ENCODE peak calls at places on chromosomes 5 and 9, in six cellular contexts. J, D, V, T, G and N are unnamed samples.
A peak's percentile ranks its signal among the peaks of the same experiment; 100 is the strongest.

GRCh38 chr5:84272776-84273516 is 111.7 kb downstream of the EDIL3 start:
- DNase-seq in J (no peak), D (no peak), V (no peak), T (no peak), G (peak; percentile 39), N (peak; percentile 14)

GRCh38 chr5:148224131-148224742 is 14.1 kb upstream of the MARCOL start:
- DNase-seq in J (peak; percentile 36), D (no peak), V (no peak), T (no peak), G (no peak), N (no peak)

GRCh38 chr5:78886650-78887230 is 98.4 kb downstream of the ARSB start:
- DNase-seq in J (no peak), D (no peak), V (no peak), T (no peak), G (peak; percentile 46), N (peak; percentile 44)

GRCh38 chr5:59042201-59042600 is 459.3 kb downstream of the RAB3C start:
- DNase-seq in J (peak; percentile 68), D (no peak), V (peak; percentile 89), T (no peak), G (peak; percentile 77), N (peak; percentile 63)

GRCh38 chr5:95709967-95710650 is 21.0 kb upstream of the RHOBTB3 start:
- DNase-seq in J (peak; percentile 68), D (no peak), V (no peak), T (no peak), G (peak; percentile 34), N (peak; percentile 36)

GRCh38 chr5:107378218-107378899 is 292.4 kb downstream of the EFNA5 start:
- DNase-seq in J (no peak), D (no peak), V (peak; percentile 70), T (no peak), G (peak; percentile 55), N (no peak)

GRCh38 chr5:6446626-6447309 is 1.9 kb upstream of the UBE2QL1 start:
- DNase-seq in J (no peak), D (no peak), V (no peak), T (no peak), G (no peak), N (no peak)

GRCh38 chr9:95508242-95508967 is 8.4 kb downstream of the PTCH1 start:
- DNase-seq in J (no peak), D (no peak), V (no peak), T (no peak), G (peak; percentile 26), N (peak; percentile 22)

GRCh38 chr9:71120439-71121247 is 778 bp downstream of the TRPM3 start:
- DNase-seq in J (no peak), D (no peak), V (no peak), T (no peak), G (no peak), N (no peak)

GRCh38 chr9:71121275-71122168 is at the start of gene TRPM3:
- DNase-seq in J (no peak), D (no peak), V (no peak), T (no peak), G (no peak), N (no peak)

GRCh38 chr9:71115448-71115975 is 5.9 kb downstream of the TRPM3 start:
- DNase-seq in J (no peak), D (no peak), V (no peak), T (no peak), G (no peak), N (no peak)

DNA sequence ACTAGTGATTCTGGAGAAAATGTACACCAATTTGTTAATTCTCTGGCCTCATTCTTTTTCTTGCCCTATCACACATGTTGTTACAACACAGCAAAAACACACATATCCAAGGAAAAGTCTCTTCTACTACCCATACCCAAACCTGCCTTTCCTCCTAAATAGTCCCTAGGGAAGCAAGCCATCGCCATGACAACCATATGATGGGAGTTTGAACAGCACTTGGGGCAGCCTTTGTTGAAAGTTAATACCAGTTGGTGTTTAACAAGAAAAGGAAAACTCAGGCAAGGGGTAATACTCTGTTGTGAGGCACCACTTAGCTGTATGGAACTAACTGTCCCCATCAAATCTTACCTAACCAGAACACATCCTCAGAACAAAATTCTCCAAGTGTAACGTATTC is 1.7 kb downstream of the TRPM3 start:
- DNase-seq in J (no peak), D (no peak), V (no peak), T (no peak), G (no peak), N (no peak)
- H3K4me3 ChIP-seq in J (no peak overlapping the region), D (no peak overlapping the region), V (no peak overlapping the region), T (no peak overlapping the region), G (no peak overlapping the region), N (no peak overlapping the region)

DNA sequence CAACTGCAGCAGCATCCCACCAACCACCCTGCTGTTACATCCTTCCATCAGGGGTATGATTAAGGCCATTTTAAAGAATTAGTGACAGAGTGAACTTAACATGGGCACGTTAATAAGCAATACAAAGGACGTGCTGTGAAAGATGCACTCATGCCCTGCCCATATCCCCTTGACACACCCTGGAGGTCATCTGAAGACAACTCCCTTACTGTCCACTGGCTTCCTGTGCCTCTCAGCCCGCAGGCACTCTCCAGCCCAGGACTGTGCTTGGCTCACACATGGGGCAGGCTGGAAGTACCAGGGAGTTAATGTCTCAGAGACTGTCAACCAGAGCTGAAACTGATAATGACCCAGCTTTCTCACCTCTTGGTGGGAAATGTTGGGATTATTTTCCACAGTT is 81.8 kb downstream of the TRIM36 start:
- DNase-seq in J (no peak), D (no peak), V (no peak), T (no peak), G (no peak), N (no peak)
- TF ChIP-seq CTCF in J (no peak), D (no peak), V (no peak), T (no peak), G (no peak), N (no peak)

GRCh38 chr9:132965478-132965877 is 13.0 kb upstream of the GFI1B start:
- DNase-seq in J (no peak), D (no peak), V (no peak), T (no peak), G (no peak), N (no peak)

GRCh38 chr9:132973166-132973565 is 5.3 kb upstream of the GFI1B start:
- DNase-seq in J (no peak), D (no peak), V (no peak), T (no peak), G (no peak), N (no peak)

GRCh38 chr9:132973713-132974112 is 4.8 kb upstream of the GFI1B start:
- DNase-seq in J (peak; percentile 16), D (no peak), V (no peak), T (no peak), G (peak; percentile 31), N (peak; percentile 21)

GRCh38 chr9:132970306-132971062 is 8.0 kb upstream of the GFI1B start:
- DNase-seq in J (no peak), D (no peak), V (no peak), T (no peak), G (no peak), N (no peak)
- H3K4me3 ChIP-seq in J (no peak overlapping the region), D (no peak overlapping the region), V (no peak overlapping the region), T (no peak overlapping the region), G (no peak overlapping the region), N (no peak overlapping the region)

GRCh38 chr5:132826424-132827082 is 3.9 kb downstream of the SHROOM1 start:
- DNase-seq in J (no peak), D (no peak), V (no peak), T (no peak), G (no peak), N (no peak)

GRCh38 chr5:132829742-132830435 is 558 bp downstream of the SHROOM1 start:
- DNase-seq in J (peak; percentile 65), D (no peak), V (peak; percentile 35), T (peak; percentile 87), G (peak; percentile 65), N (peak; percentile 67)

GRCh38 chr5:132825824-132826391 is 4.5 kb downstream of the SHROOM1 start:
- DNase-seq in J (no peak), D (no peak), V (no peak), T (peak; percentile 45), G (no peak), N (no peak)

GRCh38 chr5:132828846-132829494 is 1.5 kb downstream of the SHROOM1 start:
- DNase-seq in J (no peak), D (no peak), V (no peak), T (peak; percentile 49), G (no peak), N (no peak)

DNA sequence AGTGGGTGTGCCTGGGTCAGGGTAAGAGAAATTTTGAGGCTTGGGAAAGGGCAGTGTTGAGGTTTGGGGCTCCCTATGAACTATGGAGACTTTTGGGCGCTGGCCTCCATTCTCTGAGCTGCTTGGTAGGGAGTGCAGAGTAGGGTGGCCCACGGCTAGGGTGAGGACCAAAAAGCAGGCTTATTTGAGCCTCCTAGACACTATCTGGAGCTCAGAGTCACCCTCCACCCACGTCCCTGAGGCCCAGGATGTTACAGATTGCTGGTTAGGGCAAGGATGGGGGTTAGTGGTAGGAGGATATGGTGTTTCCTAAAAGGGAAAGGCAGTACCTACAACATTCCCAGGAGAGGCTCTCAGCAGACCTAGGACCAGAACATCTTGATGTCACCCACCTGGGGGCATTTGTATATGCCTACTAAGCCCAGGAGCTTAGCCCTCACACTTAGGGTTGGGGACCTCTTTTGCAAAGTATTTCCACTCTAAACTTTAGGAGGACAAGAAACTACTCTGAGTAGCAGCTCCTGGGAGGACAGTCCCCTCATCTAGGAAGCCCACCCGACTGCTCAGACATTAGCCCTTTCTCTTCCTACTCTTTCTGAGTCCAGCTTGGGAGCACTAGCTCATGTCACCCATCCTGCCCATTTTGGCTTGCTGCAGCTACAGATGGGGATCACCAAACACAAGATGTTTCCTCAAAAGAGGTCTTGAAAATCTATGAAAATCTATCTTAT is 2.3 kb downstream of the SHROOM1 start:
- DNase-seq in J (no peak), D (no peak), V (no peak), T (no peak), G (no peak), N (no peak)
- TF ChIP-seq CTCF in J (no peak), D (no peak), V (no peak), T (no peak), G (no peak), N (no peak)

DNA sequence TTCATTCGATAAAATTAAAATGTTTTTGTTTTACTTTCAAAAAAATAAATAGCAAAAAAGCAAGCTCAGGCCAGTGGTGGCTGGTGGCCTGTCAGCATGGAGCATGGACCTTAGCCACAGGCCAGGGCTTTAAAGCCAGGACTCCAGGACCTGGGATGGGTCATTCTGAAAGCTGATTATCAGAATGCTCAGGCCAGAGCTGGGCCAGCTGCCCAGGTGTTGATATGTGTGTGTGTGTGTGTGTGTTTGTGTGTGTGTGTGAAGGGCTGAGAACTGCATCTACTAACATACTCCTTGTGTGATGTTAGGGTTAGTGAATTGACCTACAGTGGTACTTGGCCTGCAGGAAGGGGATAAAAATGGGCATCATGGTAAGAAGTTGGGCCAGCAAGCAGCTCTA is 21.5 kb downstream of the PALM2AKAP2 start:
- DNase-seq in J (no peak), D (no peak), V (no peak), T (no peak), G (no peak), N (no peak)
- H3K4me3 ChIP-seq in J (no peak overlapping the region), D (no peak overlapping the region), V (no peak overlapping the region), T (no peak overlapping the region), G (no peak overlapping the region), N (no peak overlapping the region)

GRCh38 chr9:81719972-81720371 is 30.6 kb upstream of the TLE1 start:
- DNase-seq in J (no peak), D (no peak), V (no peak), T (no peak), G (no peak), N (no peak)
- TF ChIP-seq CTCF in J (no peak), D (no peak), V (no peak), T (no peak), G (no peak), N (no peak)